ENCODE peak calls at places on chromosomes 2 and 18, in seven cellular contexts. P is CD8-positive, alpha-beta memory T cell; A is spleen; W is mesendoderm; N is endodermal cell; T is pancreas; K is aorta. I is an unnamed sample.

GRCh38 chr2:24756789-24757188 is 36.4 kb downstream of the PTRHD1 start:
- DNase-seq in N (no peak), K (no peak), P (no peak), W (no peak), A (no peak), T (no peak), I (no peak)

GRCh38 chr18:8046421-8046820 is 479.3 kb downstream of the PTPRM start:
- DNase-seq in P (no peak), T (no peak), N (no peak), A (no peak), K (no peak), W (no peak), I (no peak)

GRCh38 chr2:126707191-126707590 is 51.2 kb downstream of the GYPC start:
- DNase-seq in W (no peak), P (no peak), T (no peak), K (no peak), A (no peak), N (peak; percentile 11), I (no peak)

GRCh38 chr2:75605770-75606535 is 40.6 kb upstream of the MRPL19 start:
- DNase-seq in P (no peak), W (peak; percentile 75), K (no peak), A (no peak), N (peak; percentile 57), T (no peak), I (no peak)

GRCh38 chr2:240060977-240061591 is 7.8 kb upstream of the OR6B3 start:
- DNase-seq in N (peak; percentile 74), P (no peak), K (no peak), W (peak; percentile 45), A (no peak), T (no peak), I (peak; percentile 77)

GRCh38 chr2:193517615-193518014 is 1322.9 kb upstream of the TMEFF2 start:
- DNase-seq in P (no peak), T (no peak), W (no peak), N (no peak), K (no peak), A (no peak), I (no peak)

GRCh38 chr2:235841863-235842262 is 326.3 kb downstream of the GBX2 start:
- DNase-seq in N (no peak), A (peak; percentile 50), T (no peak), P (no peak), W (no peak), K (no peak), I (no peak)

GRCh38 chr18:47296462-47296861 is 45.0 kb upstream of the SKOR2 start:
- DNase-seq in A (no peak), P (no peak), T (no peak), K (no peak), N (no peak), W (no peak), I (no peak)

GRCh38 chr2:59930430-59930829 is 623.0 kb downstream of the BCL11A start:
- DNase-seq in N (no peak), P (no peak), T (no peak), K (no peak), A (no peak), W (no peak), I (no peak)

GRCh38 chr2:201769664-201770373 is 10.9 kb downstream of the ALS2 start:
- DNase-seq in N (no peak), K (no peak), A (no peak), P (no peak), T (no peak), W (no peak), I (no peak)

GRCh38 chr2:201532686-201533304 is 81.3 kb downstream of the STRADB start:
- DNase-seq in N (no peak), T (no peak), W (no peak), A (no peak), P (no peak), K (no peak), I (no peak)

GRCh38 chr18:79197531-79197930 is 128.3 kb downstream of the ATP9B start:
- DNase-seq in P (no peak), A (no peak), K (no peak), N (no peak), W (no peak), T (no peak), I (no peak)

GRCh38 chr2:34096552-34097171 is 497.6 kb upstream of the FAM98A start:
- DNase-seq in K (no peak), A (no peak), N (peak; percentile 83), T (no peak), P (no peak), W (peak; percentile 74), I (peak; percentile 81)

GRCh38 chr2:102122115-102122514 is 20.4 kb upstream of the IL1R1 start:
- DNase-seq in T (no peak), N (no peak), K (no peak), A (no peak), P (no peak), W (no peak), I (no peak)

GRCh38 chr2:240604291-240604938 is 17.9 kb downstream of the CAPN10 start:
- DNase-seq in P (peak; percentile 39), T (peak; percentile 78), W (peak; percentile 65), A (peak; percentile 89), K (peak; percentile 91), N (peak; percentile 89), I (peak; percentile 86)

GRCh38 chr18:33831424-33831823 is 253.4 kb downstream of the ASXL3 start:
- DNase-seq in N (no peak), W (no peak), T (no peak), K (no peak), A (no peak), P (no peak), I (no peak)

GRCh38 chr2:191049728-191050639 is 36.0 kb upstream of the STAT1 start:
- DNase-seq in N (no peak), P (no peak), W (peak; percentile 88), A (no peak), K (no peak), T (no peak), I (no peak)

GRCh38 chr2:239729681-239730566 is 295.2 kb downstream of the NDUFA10 start:
- DNase-seq in N (no peak), A (peak; percentile 66), K (peak; percentile 30), T (peak; percentile 47), P (peak; percentile 45), W (no peak), I (no peak)

GRCh38 chr2:187612857-187613256 is 58.6 kb upstream of the TFPI start:
- DNase-seq in K (no peak), P (no peak), W (no peak), T (no peak), A (no peak), N (no peak), I (no peak)

GRCh38 chr2:204108301-204108700 is 171.7 kb downstream of the ICOS start:
- DNase-seq in T (no peak), A (no peak), P (peak; percentile 54), K (no peak), W (peak; percentile 72), N (peak; percentile 80), I (peak; percentile 20)

GRCh38 chr2:218081695-218082094 is 12.6 kb downstream of the RUFY4 start:
- DNase-seq in A (no peak), T (no peak), K (no peak), N (peak; percentile 47), W (no peak), P (no peak), I (no peak)

GRCh38 chr18:59921384-59921891 is 21.6 kb downstream of the PMAIP1 start:
- DNase-seq in T (no peak), W (no peak), N (no peak), P (peak; percentile 74), A (no peak), K (no peak), I (no peak)

GRCh38 chr2:235433860-235434259 is 60.0 kb upstream of the AGAP1 start:
- DNase-seq in P (no peak), K (peak; percentile 83), T (no peak), A (no peak), N (peak; percentile 17), W (no peak), I (no peak)

GRCh38 chr18:49094136-49094535 is 143.4 kb upstream of the SMAD7 start:
- DNase-seq in K (no peak), N (no peak), W (peak; percentile 3), A (no peak), T (no peak), P (no peak), I (no peak)

DNA sequence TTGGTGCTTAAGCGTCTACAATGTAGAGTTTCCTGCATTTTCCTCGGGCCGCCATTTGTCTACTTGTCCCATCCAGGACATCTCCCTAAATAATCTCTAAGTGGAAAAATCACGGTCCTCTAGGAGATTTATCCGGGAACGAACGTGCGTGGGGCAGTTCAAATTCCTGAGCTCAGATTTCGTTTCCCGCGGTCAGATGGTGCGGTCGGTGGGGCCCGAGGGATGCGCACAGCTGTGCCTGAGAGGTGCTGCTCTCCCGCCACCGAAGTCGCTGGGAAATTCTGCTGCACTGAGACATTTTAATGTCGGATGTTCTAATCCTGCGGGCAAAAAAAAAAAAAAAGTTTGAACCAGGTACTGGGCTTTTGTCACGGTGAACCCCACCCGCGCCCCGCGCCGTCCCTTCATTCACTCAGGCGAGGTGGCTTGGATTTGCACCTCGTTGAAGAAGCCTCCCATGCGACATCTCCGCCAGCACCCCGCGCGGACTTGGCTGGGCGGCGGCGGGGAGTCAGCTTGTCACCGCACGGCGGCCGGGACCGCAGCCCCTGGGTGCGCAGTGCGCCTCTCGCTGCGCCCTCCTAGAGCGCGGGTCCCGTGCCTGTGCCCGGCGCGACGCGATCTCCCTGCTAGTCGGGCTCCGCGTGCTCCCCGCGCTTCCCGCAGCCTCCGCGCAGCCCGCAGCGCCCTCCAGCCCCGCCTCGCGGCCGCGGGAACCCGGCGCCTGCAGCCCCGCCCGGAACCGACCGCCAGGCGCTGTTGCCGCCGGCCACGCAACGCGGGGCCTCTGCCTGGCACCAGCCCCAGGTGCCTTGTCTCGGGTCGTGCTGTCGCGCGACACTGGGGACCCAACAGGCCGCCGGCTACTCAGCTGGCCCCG is 192.0 kb upstream of the TCF4 start:
- DNase-seq in K (peak; percentile 59), T (peak; percentile 69), N (peak; percentile 78), W (peak; percentile 63), P (no peak), A (peak; percentile 84), I (peak; percentile 47)
- H3K4me1 ChIP-seq in K (peaks cover 2% of the 10 kb centered on the region), T (no peaks in the 10 kb centered on the region), N (no peaks in the 10 kb centered on the region), W (no peaks in the 10 kb centered on the region), P (no peaks in the 10 kb centered on the region), A (peaks cover 2% of the 10 kb centered on the region), I (no peaks in the 10 kb centered on the region)

GRCh38 chr18:22673182-22673862 is 255.6 kb upstream of the CTAGE1 start:
- DNase-seq in A (no peak), W (no peak), P (no peak), T (no peak), N (no peak), K (no peak), I (no peak)
- H3K4me1 ChIP-seq in A (no peaks in the 10 kb centered on the region), W (no peaks in the 10 kb centered on the region), P (no peaks in the 10 kb centered on the region), T (no peaks in the 10 kb centered on the region), N (no peaks in the 10 kb centered on the region), K (peaks cover 3% of the 10 kb centered on the region), I (peaks cover 5% of the 10 kb centered on the region)

GRCh38 chr2:237599465-237600110 is 9.1 kb upstream of the RAB17 start:
- DNase-seq in T (no peak), K (no peak), W (no peak), A (no peak), P (no peak), N (no peak), I (no peak)
- H3K4me1 ChIP-seq in T (peaks cover 9% of the 10 kb centered on the region), K (peaks cover 2% of the 10 kb centered on the region), W (peaks cover 22% of the 10 kb centered on the region), A (peaks cover 19% of the 10 kb centered on the region), P (peaks cover 19% of the 10 kb centered on the region), N (peaks cover 33% of the 10 kb centered on the region), I (no peaks in the 10 kb centered on the region)

DNA sequence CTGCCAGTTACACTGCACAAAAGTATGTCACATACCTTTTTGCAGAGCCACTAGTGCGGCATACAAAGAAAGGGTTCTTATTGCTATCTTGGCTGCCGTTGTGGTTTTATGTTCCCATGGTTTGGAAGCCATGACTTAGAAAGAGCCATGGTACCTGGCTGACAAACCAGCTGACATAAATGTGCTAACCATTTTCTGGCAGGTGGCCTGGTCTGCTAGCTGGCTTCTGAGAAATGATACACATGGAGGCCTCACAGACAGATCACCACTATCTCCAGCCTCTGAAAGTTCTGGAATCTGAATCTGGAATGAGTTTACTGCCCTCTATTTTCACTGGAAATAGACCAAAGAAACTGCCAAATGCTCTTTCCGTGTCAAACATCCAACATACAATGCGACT is 123.7 kb downstream of the QPCT start:
- DNase-seq in K (no peak), T (no peak), W (no peak), P (no peak), N (no peak), A (no peak), I (no peak)
- H3K4me1 ChIP-seq in K (peaks cover 10% of the 10 kb centered on the region), T (no peaks in the 10 kb centered on the region), W (peaks cover 4% of the 10 kb centered on the region), P (no peaks in the 10 kb centered on the region), N (peaks cover 6% of the 10 kb centered on the region), A (no peaks in the 10 kb centered on the region), I (no peaks in the 10 kb centered on the region)